ENCODE peak calls at places on chromosome 12, in six cellular contexts. G, J, K, P, V and E are unnamed samples.

GRCh38 chr12:38662851-38663250 is 242.5 kb downstream of the CPNE8 start:
- DNase-seq in K (no peak), V (no peak), G (no peak), P (no peak), J (no peak), E (no peak)

GRCh38 chr12:10098762-10099161 is at the start of gene CLEC1A:
- DNase-seq in J (no peak), P (peak), G (no peak), V (no peak), K (no peak), E (no peak)

GRCh38 chr12:32437095-32437515 is 37.7 kb downstream of the FGD4 start:
- DNase-seq in K (no peak), G (peak), V (no peak), J (no peak), P (peak), E (no peak)

GRCh38 chr12:1797011-1797901 is 23.1 kb upstream of the LRTM2 start:
- DNase-seq in P (no peak), J (peak), G (peak), K (peak), V (peak), E (no peak)

GRCh38 chr12:15627995-15628945 is 160.9 kb downstream of the EPS8 start:
- DNase-seq in G (no peak), K (no peak), P (peak), J (no peak), V (no peak), E (no peak)

GRCh38 chr12:119012179-119012578 is 30.8 kb downstream of the SRRM4 start:
- DNase-seq in V (no peak), J (no peak), K (no peak), P (no peak), G (no peak), E (no peak)

GRCh38 chr12:132550014-132550802 is 60.2 kb downstream of the LRCOL1 start:
- DNase-seq in K (no peak), P (no peak), V (no peak), J (no peak), G (no peak), E (no peak)

GRCh38 chr12:132866251-132866828 is 21.1 kb downstream of the CHFR start:
- DNase-seq in J (no peak), V (no peak), K (no peak), G (no peak), P (no peak), E (no peak)

GRCh38 chr12:123995023-123995422 is 22.0 kb downstream of the ZNF664 start:
- DNase-seq in J (no peak), P (peak), G (peak), V (no peak), K (no peak), E (no peak)

GRCh38 chr12:94329366-94329765 is 130.3 kb downstream of the CEP83 start:
- DNase-seq in J (no peak), P (no peak), G (no peak), V (no peak), K (no peak), E (no peak)

GRCh38 chr12:27657296-27657695 is 39.0 kb upstream of the REP15 start:
- DNase-seq in P (no peak), K (no peak), V (no peak), G (no peak), J (no peak), E (no peak)

GRCh38 chr12:29863665-29864064 is 79.9 kb upstream of the TMTC1 start:
- DNase-seq in J (no peak), K (no peak), P (no peak), G (no peak), V (no peak), E (no peak)

GRCh38 chr12:108048686-108049085 is 80.4 kb upstream of the WSCD2 start:
- DNase-seq in K (no peak), V (no peak), P (no peak), G (no peak), J (no peak), E (no peak)

GRCh38 chr12:105487961-105488360 is 157.5 kb downstream of the C12orf75 start:
- DNase-seq in P (no peak), G (no peak), K (no peak), V (no peak), J (no peak), E (no peak)

GRCh38 chr12:42332301-42332894 is 6.4 kb downstream of the PPHLN1 start:
- DNase-seq in G (peak), J (no peak), K (no peak), P (peak), V (no peak), E (no peak)

GRCh38 chr12:22103418-22103817 is 57.4 kb downstream of the CMAS start:
- DNase-seq in P (no peak), V (no peak), G (no peak), K (no peak), J (no peak), E (no peak)

GRCh38 chr12:94603434-94604068 is 46.8 kb downstream of the TMCC3 start:
- DNase-seq in J (peak), V (no peak), G (peak), K (peak), P (no peak), E (no peak)

GRCh38 chr12:93979189-93979588 is 169.2 kb upstream of the PLXNC1 start:
- DNase-seq in G (no peak), P (no peak), J (peak), K (no peak), V (no peak), E (no peak)

GRCh38 chr12:76080729-76081415 is 3.6 kb downstream of the NAP1L1 start:
- DNase-seq in K (no peak), V (no peak), P (no peak), G (peak), J (no peak), E (no peak)
- TF ChIP-seq CTCF in K (no peak), V (peak), P (no peak), G (peak), J (no peak), E (peak)

DNA sequence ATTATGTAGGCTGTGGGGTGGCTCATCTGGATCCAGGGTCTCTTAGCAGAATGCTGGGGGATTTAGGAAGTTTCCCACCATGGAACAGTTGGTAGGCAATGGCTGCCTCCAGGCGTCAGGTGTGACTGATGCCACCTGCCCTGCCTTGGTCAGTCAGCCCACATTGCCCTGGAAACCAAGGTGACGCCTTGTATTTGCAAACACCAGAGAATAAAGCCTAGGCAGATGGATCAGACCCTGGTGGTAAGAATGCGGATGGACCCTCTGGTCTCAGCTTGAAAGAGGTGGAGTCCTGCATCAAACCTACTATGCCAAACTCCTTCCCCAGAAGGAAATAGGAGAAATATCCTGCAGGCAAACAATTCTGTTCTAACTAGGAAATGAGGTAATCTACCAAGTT is 38.2 kb downstream of the NCKAP5L start:
- DNase-seq in J (no peak), V (no peak), P (no peak), G (no peak), K (no peak), E (no peak)
- TF ChIP-seq CTCF in J (no peak), V (no peak), P (peak), G (no peak), K (no peak), E (peak)

GRCh38 chr12:99390707-99391106 is 256.8 kb upstream of the GARIN6 start:
- DNase-seq in V (no peak), J (no peak), G (peak), P (no peak), K (no peak), E (no peak)
- TF ChIP-seq CTCF in V (no peak), J (no peak), G (peak), P (peak), K (no peak), E (peak)

GRCh38 chr12:34346372-34347034 is 324.2 kb downstream of the ALG10 start:
- DNase-seq in P (no peak), K (no peak), V (no peak), J (no peak), G (no peak), E (no peak)

GRCh38 chr12:34348836-34349672 is 326.8 kb downstream of the ALG10 start:
- DNase-seq in V (no peak), G (no peak), P (no peak), J (no peak), K (no peak), E (no peak)

GRCh38 chr12:34345801-34346200 is 323.5 kb downstream of the ALG10 start:
- DNase-seq in P (no peak), K (no peak), V (no peak), J (no peak), G (no peak), E (no peak)

GRCh38 chr12:34348064-34348463 is 325.8 kb downstream of the ALG10 start:
- DNase-seq in K (no peak), J (no peak), P (no peak), G (no peak), V (no peak), E (no peak)

GRCh38 chr12:34347367-34347766 is 325.1 kb downstream of the ALG10 start:
- DNase-seq in K (no peak), V (no peak), J (no peak), P (no peak), G (no peak), E (no peak)
- TF ChIP-seq CTCF in K (no peak), V (no peak), J (no peak), P (no peak), G (no peak), E (no peak)

DNA sequence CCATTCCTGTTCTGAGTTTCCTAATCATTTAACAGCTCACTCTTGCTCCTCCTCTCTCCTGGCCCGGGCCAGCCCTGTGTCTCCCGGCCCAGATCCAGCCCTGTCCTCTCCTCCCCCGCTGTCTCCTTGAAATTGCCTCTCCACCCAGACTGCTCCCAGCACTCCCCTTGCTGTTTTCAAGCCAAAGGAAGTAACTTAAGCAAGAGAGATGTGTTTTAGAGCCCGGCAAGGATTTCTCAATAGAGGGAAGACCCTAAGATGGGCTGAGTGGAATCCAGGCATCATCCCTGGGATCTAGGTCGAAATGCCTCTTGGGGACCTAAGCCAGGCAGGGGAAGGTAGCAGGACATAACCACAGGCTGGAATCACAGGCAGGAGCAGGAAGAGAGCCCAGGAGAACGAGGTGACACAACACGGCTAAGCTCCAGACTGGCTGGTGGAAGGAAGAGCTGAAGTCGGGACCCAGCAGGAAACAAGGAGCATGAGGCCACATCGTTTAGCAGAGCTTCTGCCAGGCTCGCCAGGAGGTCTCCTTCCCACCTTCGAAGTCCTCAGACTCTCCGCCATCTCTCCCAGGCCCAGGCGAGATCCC is 2.0 kb upstream of the LRP1-AS start:
- DNase-seq in G (no peak), J (peak), K (no peak), V (no peak), P (no peak), E (no peak)
- TF ChIP-seq CTCF in G (no peak), J (no peak), K (no peak), V (no peak), P (no peak), E (no peak)

DNA sequence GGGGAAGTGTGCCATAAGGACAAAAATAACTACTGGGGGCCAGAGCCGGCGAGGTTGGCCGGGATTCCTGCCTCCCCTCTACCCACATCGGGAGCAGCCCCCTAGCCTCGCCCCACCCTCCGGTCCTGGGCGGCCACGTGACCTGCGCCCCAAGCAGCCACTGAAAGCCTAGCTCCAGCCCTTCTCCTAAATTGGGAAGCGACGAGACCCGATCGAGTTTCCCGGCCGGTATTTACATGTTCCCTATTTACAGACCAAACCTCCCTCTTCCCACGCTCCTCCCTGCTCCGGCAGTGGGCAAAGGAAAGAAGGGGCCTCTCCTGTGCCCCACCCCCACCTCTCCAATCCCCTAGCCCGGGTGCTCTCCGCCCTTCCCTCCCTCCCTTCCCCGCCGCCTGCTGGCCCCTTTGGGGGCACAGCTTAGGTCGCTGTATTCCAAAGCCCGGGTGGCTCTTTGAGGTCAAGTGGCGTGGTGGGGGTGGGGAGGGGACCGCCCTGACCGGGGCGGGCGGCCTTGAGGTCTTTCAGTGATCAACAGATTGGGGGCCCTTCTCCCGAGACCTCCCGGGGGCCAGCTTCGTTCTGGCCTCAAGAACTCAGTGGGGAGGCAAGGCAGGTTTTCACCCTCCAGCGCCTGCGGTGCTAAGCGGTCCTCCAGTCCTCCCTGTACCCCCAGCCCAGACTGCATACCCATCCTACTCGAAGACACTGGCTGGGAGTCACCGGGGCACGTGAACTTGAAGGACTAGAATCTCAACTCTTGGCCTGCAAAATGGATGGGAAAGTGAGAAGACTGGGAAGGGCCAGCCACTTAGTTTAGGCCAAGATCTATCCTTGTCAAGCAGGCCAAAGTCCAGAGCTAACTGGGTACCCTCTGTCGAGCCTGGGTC is 6.3 kb upstream of the CTDSP2 start:
- DNase-seq in V (no peak), K (peak), G (no peak), P (no peak), J (peak), E (peak)
- TF ChIP-seq CTCF in V (no peak), K (peak), G (no peak), P (peak), J (no peak), E (peak)

GRCh38 chr12:96132819-96133218 is 61.4 kb upstream of the ELK3 start:
- DNase-seq in V (no peak), K (no peak), P (no peak), J (peak), G (peak), E (no peak)
- TF ChIP-seq CTCF in V (peak), K (peak), P (no peak), J (no peak), G (peak), E (peak)

GRCh38 chr12:52559979-52560378 is 7.0 kb upstream of the KRT71 start:
- DNase-seq in J (no peak), P (no peak), V (no peak), K (no peak), G (no peak), E (no peak)

GRCh38 chr12:52566847-52567291 is 6.8 kb downstream of the KRT74 start:
- DNase-seq in P (no peak), G (no peak), K (no peak), V (no peak), J (no peak), E (no peak)

GRCh38 chr12:52557481-52557880 is 4.5 kb upstream of the KRT71 start:
- DNase-seq in G (no peak), J (no peak), K (no peak), V (no peak), P (no peak), E (no peak)

GRCh38 chr12:52564582-52564981 is 9.1 kb downstream of the KRT74 start:
- DNase-seq in K (no peak), J (no peak), G (no peak), V (no peak), P (no peak), E (no peak)

DNA sequence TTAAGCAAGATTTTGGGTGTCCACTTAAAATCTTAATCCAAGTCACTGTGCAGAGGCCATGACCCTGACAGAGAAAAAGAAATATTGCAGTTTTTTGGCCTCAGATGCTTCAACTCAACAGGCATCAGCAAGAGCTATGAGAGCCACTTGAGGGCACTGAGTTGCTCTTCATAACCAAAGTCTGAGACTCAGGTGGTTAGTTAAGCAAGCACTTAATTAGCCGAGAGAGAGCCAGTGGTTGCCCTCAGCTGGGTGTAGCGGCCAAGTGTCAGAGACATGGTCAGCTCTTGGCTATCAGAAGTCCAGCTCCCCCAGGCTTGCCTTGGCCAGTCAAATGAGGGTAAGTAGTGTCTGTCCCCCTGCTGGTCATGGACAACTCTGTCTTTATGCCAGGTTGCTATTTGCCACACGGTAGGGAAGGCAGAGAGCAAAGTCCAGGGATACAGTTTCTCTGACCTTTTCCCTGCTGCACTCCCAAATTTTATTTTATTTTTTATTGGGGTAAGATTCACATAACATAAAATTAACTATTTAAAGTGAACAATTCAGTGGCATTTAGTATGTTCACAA is 9.0 kb upstream of the KRT71 start:
- DNase-seq in G (peak), V (no peak), J (no peak), K (no peak), P (no peak), E (no peak)
- TF ChIP-seq CTCF in G (peak), V (peak), J (peak), K (no peak), P (peak), E (peak)

GRCh38 chr12:57896437-57897201 is 44.7 kb upstream of the ATP23 start:
- DNase-seq in G (peak), V (no peak), K (peak), P (no peak), J (peak), E (peak)
- TF ChIP-seq CTCF in G (no peak), V (peak), K (peak), P (peak), J (peak), E (no peak)